ENCODE peak calls at places on chromosomes 11 and 22, in four cellular contexts. H, W, E and C are unnamed samples. For H3K36me3, the result is how much of the 10 kb centered on the place peaks cover.

GRCh38 chr11:12123177-12123576 is 12.8 kb downstream of the MICAL2 start:
- DNase-seq in H (no peak), W (peak), E (no peak), C (no peak)

GRCh38 chr11:44032304-44033085 is 15.3 kb upstream of the ACCSL start:
- DNase-seq in H (peak), W (peak), E (peak), C (peak)

GRCh38 chr11:17578958-17579357 is 31.9 kb downstream of the OTOG start:
- DNase-seq in H (peak), W (no peak), E (no peak), C (no peak)

GRCh38 chr11:114285599-114285998 is 10.6 kb upstream of the NNMT start:
- DNase-seq in H (no peak), W (peak), E (no peak), C (no peak)

GRCh38 chr11:124717786-124718634 is 21.7 kb upstream of the NRGN start:
- DNase-seq in H (no peak), W (peak), E (no peak), C (no peak)

GRCh38 chr22:33539902-33540751 is 380.1 kb downstream of the LARGE1 start:
- DNase-seq in H (no peak), W (peak), E (peak), C (no peak)

GRCh38 chr11:79418241-79418640 is 22.6 kb downstream of the TENM4 start:
- DNase-seq in H (no peak), W (no peak), E (no peak), C (no peak)

GRCh38 chr11:1570896-1571759 is 943 bp downstream of the DUSP8 start:
- DNase-seq in H (no peak), W (no peak), E (no peak), C (no peak)

GRCh38 chr22:46091277-46091977 is 58.9 kb upstream of the PPARA start:
- DNase-seq in H (no peak), W (no peak), E (no peak), C (no peak)

GRCh38 chr11:122146475-122146874 is 30.5 kb upstream of the BLID start:
- DNase-seq in H (no peak), W (peak), E (no peak), C (no peak)

GRCh38 chr11:117822031-117822521 is 2.5 kb downstream of the FXYD2 start:
- DNase-seq in H (no peak), W (no peak), E (no peak), C (no peak)

GRCh38 chr11:43944761-43945311 is 2.4 kb downstream of the C11orf96 start:
- DNase-seq in H (no peak), W (peak), E (peak), C (no peak)

GRCh38 chr22:35380537-35381423 is at the start of gene HMOX1:
- DNase-seq in H (peak), W (peak), E (peak), C (peak)

GRCh38 chr22:32991353-32992115 is 66.6 kb downstream of the SYN3 start:
- DNase-seq in H (peak), W (no peak), E (no peak), C (no peak)

GRCh38 chr11:68354181-68354872 is 41.9 kb downstream of the LRP5 start:
- DNase-seq in H (peak), W (peak), E (peak), C (peak)

GRCh38 chr22:20239063-20239950 is 28.8 kb downstream of the RTN4R start:
- DNase-seq in H (no peak), W (peak), E (peak), C (no peak)

GRCh38 chr22:20241579-20242392 is 26.3 kb downstream of the RTN4R start:
- DNase-seq in H (no peak), W (no peak), E (no peak), C (no peak)

GRCh38 chr22:20239951-20240773 is 28.0 kb downstream of the RTN4R start:
- DNase-seq in H (no peak), W (no peak), E (peak), C (no peak)

GRCh38 chr22:20242393-20243175 is 25.5 kb downstream of the RTN4R start:
- DNase-seq in H (no peak), W (no peak), E (no peak), C (no peak)

DNA sequence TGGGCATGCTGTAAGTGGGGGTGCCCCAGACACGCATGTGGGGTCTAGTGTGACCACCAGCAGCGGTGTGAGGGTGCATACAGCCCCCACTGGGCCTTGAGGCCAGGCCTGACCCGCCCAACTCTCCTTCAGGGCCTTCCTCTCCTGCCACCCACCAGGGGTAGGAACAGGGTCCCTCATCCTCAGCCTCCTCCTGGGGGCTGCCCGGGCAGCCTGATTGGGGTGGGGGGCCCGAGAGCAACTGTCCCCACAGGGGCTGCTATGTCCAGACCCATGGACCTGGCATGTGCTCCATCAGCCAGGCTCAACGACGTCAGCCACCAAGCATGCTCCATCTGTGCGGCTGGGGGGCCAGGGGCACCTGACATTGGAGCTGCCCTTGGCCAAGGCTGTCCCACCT is 27.2 kb downstream of the RTN4R start:
- DNase-seq in H (no peak), W (no peak), E (no peak), C (no peak)
- TF ChIP-seq POLR2A in H (no peak), W (no peak), E (no peak), C (no peak)

GRCh38 chr11:92881940-92882339 is 87.5 kb upstream of the MTNR1B start:
- DNase-seq in H (no peak), W (no peak), E (no peak), C (no peak)
- H3K36me3 ChIP-seq in H (under half), W (under half), E (under half), C (under half)

GRCh38 chr22:20979243-20979809 is 2.8 kb upstream of the LZTR1 start:
- DNase-seq in H (no peak), W (peak), E (peak), C (no peak)
- TF ChIP-seq POLR2A in H (no peak), W (no peak), E (no peak), C (no peak)

GRCh38 chr11:70420008-70420464 is 21.7 kb downstream of the CTTN start:
- DNase-seq in H (no peak), W (peak), E (peak), C (no peak)
- H3K36me3 ChIP-seq in H (half or more), W (half or more), E (under half), C (half or more)

DNA sequence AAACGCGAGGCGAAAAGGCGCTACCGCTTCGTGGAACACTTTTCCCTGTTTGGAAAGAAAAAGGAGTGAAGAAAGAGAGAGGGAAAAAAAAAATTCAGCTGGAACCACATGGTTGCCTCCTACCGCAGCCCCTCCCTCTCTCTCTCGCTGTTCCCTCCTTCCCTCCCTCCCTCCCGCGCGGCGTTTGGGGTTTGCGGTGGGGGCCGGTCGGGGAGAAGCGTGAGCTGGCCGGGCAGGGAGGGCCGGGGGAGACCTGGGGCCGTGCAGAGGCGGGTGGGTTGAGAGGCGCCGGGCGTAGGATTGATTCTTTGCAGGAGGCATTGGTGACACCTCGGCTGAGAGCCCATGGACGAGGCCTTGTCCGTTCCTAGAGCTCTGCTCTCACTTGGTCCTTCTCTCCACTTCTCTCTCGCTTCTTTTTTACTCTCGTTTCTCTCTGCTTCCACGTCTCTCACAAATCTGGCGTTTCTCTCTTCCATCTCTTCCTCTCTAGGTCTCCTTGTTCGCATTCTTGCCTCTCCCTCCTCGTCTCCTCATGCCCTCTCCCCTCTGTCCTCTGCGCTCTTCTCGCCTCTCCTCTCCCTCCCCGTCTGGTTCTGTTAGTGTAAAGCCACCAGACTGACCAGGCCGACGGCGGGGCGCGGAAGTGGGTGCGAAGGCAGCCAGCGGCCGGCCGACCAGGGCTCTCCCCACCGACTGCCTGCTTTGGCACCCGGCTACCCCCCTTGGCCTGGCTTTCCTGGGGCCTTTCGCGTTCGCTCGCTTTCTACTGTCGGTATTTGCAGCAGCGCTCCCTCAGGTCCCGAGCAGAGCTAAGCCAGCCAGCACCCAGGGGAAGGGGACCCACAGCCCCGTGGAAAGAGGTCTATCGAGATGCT is at the start of gene CLMP:
- DNase-seq in H (no peak), W (peak), E (peak), C (no peak)
- TF ChIP-seq POLR2A in H (no peak), W (peak), E (no peak), C (no peak)

GRCh38 chr11:10526974-10527918 is 13.7 kb downstream of the RNF141 start:
- DNase-seq in H (no peak), W (peak), E (no peak), C (no peak)

GRCh38 chr11:10529279-10529678 is 11.7 kb downstream of the RNF141 start:
- DNase-seq in H (no peak), W (peak), E (no peak), C (no peak)

GRCh38 chr11:10524471-10524870 is 16.5 kb downstream of the RNF141 start:
- DNase-seq in H (no peak), W (no peak), E (no peak), C (no peak)

GRCh38 chr11:10522921-10523320 is 18.1 kb downstream of the RNF141 start:
- DNase-seq in H (no peak), W (no peak), E (no peak), C (no peak)

DNA sequence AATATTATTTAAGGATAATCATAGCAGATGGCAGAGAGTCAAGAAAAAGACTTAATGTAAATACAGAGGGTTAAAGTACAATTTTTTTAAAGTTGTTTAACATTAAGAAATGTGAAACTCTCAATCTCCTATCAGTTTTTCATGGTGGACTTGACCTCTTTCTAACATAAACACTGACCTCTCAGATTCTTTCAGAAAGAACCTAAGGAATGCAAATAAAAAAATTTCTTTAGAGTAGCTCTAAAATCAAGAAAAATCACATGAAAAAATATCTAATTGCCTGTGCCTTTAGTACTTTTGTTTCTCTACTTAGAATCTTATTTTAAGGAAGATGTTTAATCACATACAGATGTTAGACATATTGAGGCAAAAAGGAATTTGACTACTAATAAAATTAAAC is 12.9 kb downstream of the RNF141 start:
- DNase-seq in H (no peak), W (peak), E (no peak), C (no peak)
- H3K36me3 ChIP-seq in H (half or more), W (under half), E (under half), C (half or more)